ENCODE peak calls at places on chromosomes 3 and 15, in ten cellular contexts. J, H, O, E, P, I, F, B, A and K are unnamed samples.

GRCh38 chr3:22795917-22796316 is 407.2 kb upstream of the UBE2E2 start:
- DNase-seq in F (no peak), E (no peak), P (no peak), J (no peak), H (no peak), I (peak; percentile 4), O (no peak), B (no peak), A (no peak), K (peak; percentile 22)

GRCh38 chr3:194424373-194424772 is 25.3 kb upstream of the GP5 start:
- DNase-seq in H (no peak), P (no peak), J (no peak), A (no peak), O (no peak), E (no peak), I (no peak), F (no peak), B (no peak), K (no peak)

GRCh38 chr15:92908369-92909057 is 8.4 kb downstream of the CHD2 start:
- DNase-seq in E (no peak), O (no peak), P (no peak), A (no peak), I (no peak), B (no peak), F (no peak), J (no peak), H (no peak), K (no peak)

GRCh38 chr3:195873281-195873887 is 35.0 kb downstream of the TNK2 start:
- DNase-seq in H (no peak), F (no peak), B (no peak), O (no peak), I (no peak), J (no peak), A (no peak), E (no peak), P (no peak), K (no peak)

GRCh38 chr15:37102315-37103021 is 2.1 kb upstream of the MEIS2 start:
- DNase-seq in I (no peak), B (no peak), E (no peak), P (no peak), A (no peak), O (no peak), F (no peak), H (no peak), J (no peak), K (peak; percentile 24)

GRCh38 chr3:29601861-29602585 is 321.2 kb downstream of the RBMS3 start:
- DNase-seq in I (no peak), J (no peak), E (no peak), B (no peak), A (no peak), P (no peak), F (no peak), O (no peak), H (no peak), K (no peak)

GRCh38 chr3:127848131-127849129 is 26.1 kb upstream of the MGLL start:
- DNase-seq in E (no peak), A (peak; percentile 48), F (no peak), J (peak; percentile 45), H (no peak), I (peak; percentile 51), P (no peak), O (no peak), B (no peak), K (no peak)

GRCh38 chr3:160226026-160226739 is 961 bp downstream of the C3orf80 start:
- DNase-seq in F (no peak), I (no peak), B (no peak), P (no peak), A (no peak), O (peak; percentile 1), H (no peak), J (no peak), E (no peak), K (no peak)

GRCh38 chr3:17025594-17026139 is 140.9 kb downstream of the PLCL2 start:
- DNase-seq in A (no peak), E (no peak), J (peak; percentile 25), H (peak; percentile 53), P (no peak), B (no peak), O (no peak), F (no peak), I (no peak), K (no peak)

GRCh38 chr3:38662544-38662943 is 13.1 kb upstream of the SCN5A start:
- DNase-seq in F (no peak), H (no peak), O (no peak), B (no peak), E (no peak), J (no peak), I (peak; percentile 73), A (peak; percentile 28), P (no peak), K (peak; percentile 84)

GRCh38 chr3:140296796-140297352 is 361.9 kb downstream of the CLSTN2 start:
- DNase-seq in B (peak; percentile 26), J (no peak), O (no peak), I (no peak), P (no peak), E (peak; percentile 24), H (no peak), A (no peak), F (no peak), K (no peak)

GRCh38 chr3:104554409-104554808 is 812.3 kb upstream of the ALCAM start:
- DNase-seq in B (no peak), O (no peak), I (no peak), J (no peak), H (no peak), A (no peak), P (no peak), E (no peak), F (no peak), K (no peak)

GRCh38 chr15:71736286-71736947 is 73.9 kb upstream of the NR2E3 start:
- DNase-seq in I (no peak), H (no peak), F (no peak), A (no peak), B (no peak), J (no peak), E (no peak), O (no peak), P (no peak), K (no peak)

GRCh38 chr3:40899286-40899712 is 300.0 kb upstream of the CTNNB1 start:
- DNase-seq in A (no peak), B (peak; percentile 13), H (no peak), P (no peak), O (no peak), F (no peak), E (no peak), J (no peak), I (peak; percentile 92), K (peak; percentile 92)

GRCh38 chr3:48018841-48019240 is 2.6 kb upstream of the MAP4 start:
- DNase-seq in P (no peak), A (peak; percentile 79), H (no peak), F (no peak), I (peak; percentile 93), O (no peak), B (peak; percentile 29), E (peak; percentile 57), J (no peak), K (peak; percentile 78)

GRCh38 chr15:67508367-67508766 is 12.6 kb upstream of the C15orf61 start:
- DNase-seq in A (peak; percentile 40), E (no peak), F (no peak), H (no peak), J (no peak), I (no peak), B (no peak), P (no peak), O (no peak), K (no peak)

GRCh38 chr15:77632760-77633133 is at the start of gene LINGO1:
- DNase-seq in J (peak; percentile 75), H (no peak), A (no peak), B (no peak), E (no peak), O (no peak), I (peak; percentile 24), F (no peak), P (no peak), K (peak; percentile 6)

GRCh38 chr3:12139111-12139511 is 19.6 kb downstream of the TIMP4 start:
- DNase-seq in A (peak; percentile 48), O (no peak), F (peak; percentile 54), P (no peak), H (peak; percentile 20), E (no peak), I (peak; percentile 47), B (no peak), J (no peak), K (peak; percentile 78)

GRCh38 chr3:13654330-13655073 is 105.6 kb downstream of the FBLN2 start:
- DNase-seq in O (no peak), F (no peak), P (peak; percentile 41), B (no peak), I (no peak), H (peak; percentile 33), J (no peak), E (no peak), A (no peak), K (no peak)